ENCODE peak calls at places on chromosomes 12 and 14, in seven cellular contexts. Y is lower lobe of right lung, Z is heart right ventricle, E is fibroblast of lung, G is AG04450, J is lower leg skin, F is body of pancreas. H is an unnamed sample.
A peak's percentile ranks its signal among the peaks of the same experiment; 100 is the strongest.

GRCh38 chr14:92665699-92666110 is 82.7 kb downstream of the LGMN start:
- DNase-seq in Y (no peak), Z (no peak), E (no peak), G (no peak), J (no peak), F (no peak), H (no peak)

GRCh38 chr12:94650143-94651056 is at the start of gene TMCC3:
- DNase-seq in Y (peak; percentile 70), Z (peak; percentile 58), E (peak; percentile 20), G (no peak), J (peak; percentile 87), F (peak; percentile 45), H (peak; percentile 22)

GRCh38 chr12:76037130-76038105 is 5.8 kb upstream of the PHLDA1 start:
- DNase-seq in Y (no peak), Z (no peak), E (peak; percentile 80), G (peak; percentile 67), J (no peak), F (peak; percentile 73), H (peak; percentile 91)

GRCh38 chr14:68549057-68549421 is 243.8 kb downstream of the ZFP36L1 start:
- DNase-seq in Y (no peak), Z (no peak), E (peak; percentile 88), G (no peak), J (no peak), F (no peak), H (peak; percentile 96)

GRCh38 chr14:104376202-104377140 is 203.1 kb upstream of the C14orf180 start:
- DNase-seq in Y (peak; percentile 34), Z (no peak), E (no peak), G (no peak), J (no peak), F (no peak), H (no peak)

GRCh38 chr14:91484186-91484585 is 25.9 kb downstream of the PPP4R3A start:
- DNase-seq in Y (no peak), Z (no peak), E (no peak), G (no peak), J (no peak), F (no peak), H (no peak)

GRCh38 chr12:19397534-19397933 is 41.8 kb upstream of the AEBP2 start:
- DNase-seq in Y (no peak), Z (no peak), E (peak; percentile 15), G (no peak), J (peak; percentile 68), F (no peak), H (no peak)

GRCh38 chr12:72540811-72541210 is 268.6 kb downstream of the TRHDE start:
- DNase-seq in Y (no peak), Z (no peak), E (peak; percentile 85), G (no peak), J (no peak), F (no peak), H (no peak)

GRCh38 chr12:71719647-71720370 is 33.9 kb downstream of the TMEM19 start:
- DNase-seq in Y (no peak), Z (no peak), E (peak; percentile 30), G (no peak), J (no peak), F (peak; percentile 33), H (peak; percentile 23)

GRCh38 chr12:131620946-131621681 is 89.8 kb upstream of the SFSWAP start:
- DNase-seq in Y (no peak), Z (no peak), E (no peak), G (no peak), J (no peak), F (no peak), H (no peak)

GRCh38 chr14:37903561-37904191 is 304.0 kb upstream of the SSTR1 start:
- DNase-seq in Y (no peak), Z (no peak), E (peak; percentile 34), G (peak; percentile 10), J (no peak), F (peak; percentile 29), H (peak; percentile 71)

GRCh38 chr12:123763093-123763492 is 992 bp downstream of the DNAH10 start:
- DNase-seq in Y (no peak), Z (no peak), E (no peak), G (no peak), J (peak; percentile 53), F (peak; percentile 14), H (no peak)

GRCh38 chr12:107404981-107405380 is 280.6 kb upstream of the PWP1 start:
- DNase-seq in Y (no peak), Z (no peak), E (peak; percentile 44), G (no peak), J (no peak), F (peak; percentile 12), H (peak; percentile 29)

GRCh38 chr12:102540856-102541385 is 60.6 kb upstream of the IGF1 start:
- DNase-seq in Y (no peak), Z (no peak), E (no peak), G (no peak), J (no peak), F (no peak), H (no peak)

GRCh38 chr12:132419612-132420237 is 70.2 kb upstream of the FBRSL1 start:
- DNase-seq in Y (no peak), Z (no peak), E (no peak), G (no peak), J (no peak), F (no peak), H (no peak)

GRCh38 chr12:79897617-79898016 is 37.3 kb downstream of the PPP1R12A start:
- DNase-seq in Y (no peak), Z (no peak), E (peak; percentile 100), G (peak; percentile 73), J (no peak), F (no peak), H (peak; percentile 95)

GRCh38 chr12:83573676-83574075 is 887.0 kb downstream of the TMTC2 start:
- DNase-seq in Y (no peak), Z (no peak), E (peak; percentile 35), G (no peak), J (peak; percentile 80), F (peak; percentile 25), H (peak; percentile 75)

GRCh38 chr12:15558915-15559528 is 230.2 kb downstream of the EPS8 start:
- DNase-seq in Y (no peak), Z (no peak), E (peak; percentile 84), G (no peak), J (no peak), F (no peak), H (peak; percentile 97)

GRCh38 chr12:132561784-132562156 is 48.6 kb downstream of the LRCOL1 start:
- DNase-seq in Y (no peak), Z (no peak), E (no peak), G (no peak), J (no peak), F (peak; percentile 20), H (peak; percentile 13)

GRCh38 chr14:61003571-61003970 is 22.5 kb downstream of the SLC38A6 start:
- DNase-seq in Y (no peak), Z (no peak), E (peak; percentile 49), G (no peak), J (no peak), F (no peak), H (peak; percentile 41)

GRCh38 chr14:89507521-89507920 is 90.5 kb upstream of the FOXN3 start:
- DNase-seq in Y (no peak), Z (no peak), E (peak; percentile 93), G (no peak), J (no peak), F (no peak), H (peak; percentile 83)

GRCh38 chr14:36818794-36819384 is 157.2 kb downstream of the PAX9 start:
- DNase-seq in Y (no peak), Z (no peak), E (peak; percentile 59), G (no peak), J (no peak), F (no peak), H (no peak)

GRCh38 chr12:92582888-92583287 is 119.9 kb upstream of the PLEKHG7 start:
- DNase-seq in Y (no peak), Z (no peak), E (peak; percentile 27), G (no peak), J (no peak), F (no peak), H (no peak)

GRCh38 chr12:45670339-45671065 is 59.0 kb upstream of the ARID2 start:
- DNase-seq in Y (no peak), Z (no peak), E (no peak), G (no peak), J (no peak), F (no peak), H (peak; percentile 18)

GRCh38 chr14:31090872-31091764 is 64.9 kb upstream of the STRN3 start:
- DNase-seq in Y (no peak), Z (no peak), E (peak; percentile 83), G (peak; percentile 77), J (peak; percentile 81), F (peak; percentile 81), H (peak; percentile 97)

GRCh38 chr14:55665067-55665700 is 85.2 kb downstream of the KTN1 start:
- DNase-seq in Y (no peak), Z (no peak), E (peak; percentile 73), G (no peak), J (no peak), F (no peak), H (no peak)

GRCh38 chr14:105478624-105479305 is 4.1 kb downstream of the CRIP2 start:
- DNase-seq in Y (no peak), Z (no peak), E (no peak), G (no peak), J (no peak), F (no peak), H (no peak)

GRCh38 chr14:52724360-52724644 is 5.7 kb upstream of the STYX start:
- DNase-seq in Y (no peak), Z (no peak), E (no peak), G (no peak), J (no peak), F (no peak), H (no peak)
- H3K4me3 ChIP-seq in Y (no peak overlapping the region), Z (no peak overlapping the region), E (no peak overlapping the region), G (no peak overlapping the region), J (no peak overlapping the region), F (no peak overlapping the region), H (no peak overlapping the region)

DNA sequence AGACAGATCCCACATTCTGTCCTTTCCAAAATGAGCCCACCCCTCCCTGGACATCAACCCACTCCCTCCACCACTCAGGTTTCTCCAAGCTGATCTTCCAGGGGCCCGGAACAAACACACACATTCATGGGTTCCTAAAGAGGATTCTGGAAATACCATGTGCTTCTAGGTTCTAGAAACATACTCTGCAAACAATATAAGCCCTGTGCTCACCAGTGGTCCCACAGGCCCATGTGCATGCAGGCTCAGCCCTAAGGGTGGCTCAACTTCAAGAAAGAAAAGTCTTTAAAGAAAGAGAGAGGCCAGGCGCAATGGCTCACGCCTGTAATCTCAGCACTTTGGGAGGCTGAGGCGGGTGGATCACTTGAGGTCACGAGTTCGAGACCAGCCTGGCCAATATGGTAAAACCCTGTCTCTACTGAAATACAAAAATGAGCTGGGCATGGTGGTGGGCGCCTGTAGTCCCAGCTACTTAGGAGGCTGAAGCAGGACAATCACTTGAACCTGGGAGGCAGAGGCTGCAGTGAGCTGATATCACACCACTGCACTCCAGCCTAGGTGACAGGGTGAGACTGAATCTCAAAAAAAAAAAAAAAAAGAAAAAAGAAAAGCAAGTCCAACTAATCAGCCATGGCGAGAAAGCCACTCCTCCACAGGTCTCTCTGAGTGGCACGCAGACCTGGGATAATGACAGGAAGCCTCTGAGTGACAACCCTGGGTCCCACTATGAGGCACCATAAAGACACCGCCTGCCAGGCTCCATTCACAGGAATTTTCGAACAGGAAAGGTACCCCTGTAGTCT is 59.5 kb upstream of the PNMA1 start:
- DNase-seq in Y (no peak), Z (no peak), E (no peak), G (no peak), J (no peak), F (no peak), H (no peak)
- TF ChIP-seq CTCF in Y (no peak), Z (no peak), E (no peak), G (no peak), J (no peak), F (no peak), H (no peak)

GRCh38 chr12:48993787-48994186 is 5.4 kb downstream of the DDN start:
- DNase-seq in Y (no peak), Z (no peak), E (no peak), G (no peak), J (no peak), F (no peak), H (no peak)
- H3K4me3 ChIP-seq in Y (no peak overlapping the region), Z (no peak overlapping the region), E (no peak overlapping the region), G (no peak overlapping the region), J (no peak overlapping the region), F (no peak overlapping the region), H (no peak overlapping the region)

GRCh38 chr12:54680374-54680773 is 32.2 kb upstream of the DCD start:
- DNase-seq in Y (no peak), Z (no peak), E (no peak), G (no peak), J (no peak), F (peak; percentile 28), H (peak; percentile 20)
- TF ChIP-seq CTCF in Y (peak; percentile 37), Z (peak; percentile 32), E (peak; percentile 35), G (peak; percentile 49), J (no peak), F (peak; percentile 25), H (peak; percentile 50)